ENCODE peak calls at places on chromosomes 1 and 21, in five cellular contexts. G, P, Y, C and S are unnamed samples.

GRCh38 chr1:43960798-43961197 is 9.0 kb upstream of the DPH2 start:
- DNase-seq in G (no peak), P (no peak), Y (no peak), C (no peak), S (no peak)

GRCh38 chr21:19343711-19344110 is 940.1 kb upstream of the TMPRSS15 start:
- DNase-seq in G (no peak), P (no peak), Y (no peak), C (no peak), S (no peak)

GRCh38 chr1:201499191-201499590 is 7.7 kb downstream of the CSRP1 start:
- DNase-seq in G (no peak), P (no peak), Y (no peak), C (no peak), S (no peak)

GRCh38 chr1:45299981-45300668 is 26.6 kb upstream of the HPDL start:
- DNase-seq in G (peak; percentile 84), P (peak; percentile 50), Y (peak; percentile 64), C (peak; percentile 89), S (peak; percentile 74)

GRCh38 chr1:175504875-175505555 is 238.4 kb downstream of the TNR start:
- DNase-seq in G (no peak), P (no peak), Y (peak; percentile 27), C (no peak), S (no peak)

GRCh38 chr1:241186716-241187115 is 170.3 kb downstream of the RGS7 start:
- DNase-seq in G (no peak), P (no peak), Y (no peak), C (no peak), S (no peak)

GRCh38 chr21:34702341-34702807 is 33.6 kb downstream of the CLIC6 start:
- DNase-seq in G (peak; percentile 98), P (no peak), Y (no peak), C (no peak), S (no peak)

GRCh38 chr1:101506541-101507164 is 269.8 kb downstream of the S1PR1 start:
- DNase-seq in G (peak; percentile 31), P (peak; percentile 20), Y (no peak), C (peak; percentile 81), S (peak; percentile 12)

GRCh38 chr1:76826072-76826827 is 41.0 kb upstream of the ST6GALNAC5 start:
- DNase-seq in G (peak; percentile 7), P (no peak), Y (no peak), C (no peak), S (no peak)

GRCh38 chr1:72936151-72936740 is 653.9 kb upstream of the NEGR1 start:
- DNase-seq in G (no peak), P (no peak), Y (no peak), C (no peak), S (no peak)

GRCh38 chr1:199311478-199312242 is 672.8 kb downstream of the PTPRC start:
- DNase-seq in G (no peak), P (no peak), Y (no peak), C (no peak), S (no peak)

GRCh38 chr1:116531917-116532316 is 38.9 kb downstream of the CD58 start:
- DNase-seq in G (no peak), P (no peak), Y (no peak), C (no peak), S (no peak)

GRCh38 chr1:193709607-193710006 is 523.2 kb upstream of the B3GALT2 start:
- DNase-seq in G (no peak), P (no peak), Y (no peak), C (no peak), S (no peak)

GRCh38 chr1:11455925-11456580 is 22.9 kb upstream of the DISP3 start:
- DNase-seq in G (no peak), P (no peak), Y (no peak), C (no peak), S (no peak)

GRCh38 chr21:27674037-27674436 is 707.1 kb upstream of the ADAMTS5 start:
- DNase-seq in G (peak; percentile 88), P (no peak), Y (no peak), C (no peak), S (no peak)

GRCh38 chr1:235105051-235106043 is 23.3 kb downstream of the TOMM20 start:
- DNase-seq in G (peak; percentile 32), P (peak; percentile 32), Y (no peak), C (no peak), S (peak; percentile 75)

GRCh38 chr1:201538618-201539551 is at the start of gene NAV1:
- DNase-seq in G (peak; percentile 75), P (no peak), Y (peak; percentile 77), C (no peak), S (peak; percentile 30)

GRCh38 chr1:34460193-34460592 is 283.5 kb downstream of the C1orf94 start:
- DNase-seq in G (no peak), P (peak; percentile 41), Y (peak; percentile 0), C (peak; percentile 83), S (no peak)

GRCh38 chr1:204084247-204084772 is 11.4 kb downstream of the SOX13 start:
- DNase-seq in G (no peak), P (no peak), Y (peak; percentile 99), C (no peak), S (peak; percentile 23)

GRCh38 chr1:89516055-89516454 is 8.6 kb upstream of the LRRC8B start:
- DNase-seq in G (peak; percentile 75), P (no peak), Y (no peak), C (no peak), S (no peak)

GRCh38 chr1:159170639-159171038 is 776 bp upstream of the CADM3 start:
- DNase-seq in G (no peak), P (no peak), Y (no peak), C (no peak), S (no peak)

GRCh38 chr1:197915797-197916686 is 1.1 kb upstream of the LHX9 start:
- DNase-seq in G (peak; percentile 61), P (peak; percentile 21), Y (no peak), C (no peak), S (peak; percentile 82)